ENCODE peak calls at places on chromosome X, in seven cellular contexts. Z is AG04450, G is HFF-Myc, E is OCI-LY7, D is progenitor cell of endocrine pancreas, O is neural crest cell, F is fibroblast of the aortic adventitia. S is an unnamed sample.
A peak's percentile ranks its signal among the peaks of the same experiment; 100 is the strongest.

GRCh38 chrX:118571829-118572228 is 76.2 kb downstream of the DOCK11 start:
- DNase-seq in Z (no peak), G (no peak), E (no peak), D (no peak), O (no peak), F (peak; percentile 44), S (no peak)

GRCh38 chrX:118761950-118762725 is 34.7 kb downstream of the IL13RA1 start:
- DNase-seq in Z (no peak), G (no peak), E (no peak), D (no peak), O (no peak), F (no peak), S (no peak)

GRCh38 chrX:69028006-69028760 is 137.1 kb downstream of the PJA1 start:
- DNase-seq in Z (no peak), G (no peak), E (peak; percentile 13), D (no peak), O (no peak), F (no peak), S (no peak)

GRCh38 chrX:124433186-124433585 is 86.8 kb downstream of the SH2D1A start:
- DNase-seq in Z (no peak), G (no peak), E (no peak), D (no peak), O (no peak), F (no peak), S (no peak)

GRCh38 chrX:1754077-1754476 is 139.2 kb downstream of the ASMT start:
- DNase-seq in Z (no peak), G (no peak), E (no peak), D (no peak), O (no peak), F (no peak), S (peak; percentile 40)

GRCh38 chrX:123860506-123860840 is 620 bp downstream of the XIAP start:
- DNase-seq in Z (no peak), G (no peak), E (peak; percentile 52), D (no peak), O (no peak), F (peak; percentile 50), S (peak; percentile 8)

GRCh38 chrX:23003121-23003520 is 3.4 kb downstream of the DDX53 start:
- DNase-seq in Z (no peak), G (no peak), E (no peak), D (no peak), O (no peak), F (peak; percentile 42), S (peak; percentile 43)

GRCh38 chrX:109826954-109827708 is 94.1 kb upstream of the ACSL4 start:
- DNase-seq in Z (peak; percentile 88), G (peak; percentile 50), E (no peak), D (no peak), O (no peak), F (peak; percentile 69), S (peak; percentile 80)

GRCh38 chrX:23784487-23785301 is 1.7 kb downstream of the SAT1 start:
- DNase-seq in Z (no peak), G (no peak), E (peak; percentile 63), D (no peak), O (no peak), F (peak; percentile 86), S (peak; percentile 84)

GRCh38 chrX:29948653-29949052 is 266.7 kb upstream of the MAGEB2 start:
- DNase-seq in Z (no peak), G (no peak), E (no peak), D (no peak), O (no peak), F (peak; percentile 2), S (no peak)

GRCh38 chrX:30489323-30489722 is 88.2 kb downstream of the TASL start:
- DNase-seq in Z (no peak), G (no peak), E (no peak), D (no peak), O (no peak), F (no peak), S (no peak)

GRCh38 chrX:143781103-143781502 is 60.6 kb upstream of the SPANXN2 start:
- DNase-seq in Z (no peak), G (no peak), E (no peak), D (no peak), O (no peak), F (no peak), S (no peak)

GRCh38 chrX:128436397-128437103 is 384.3 kb upstream of the ACTRT1 start:
- DNase-seq in Z (no peak), G (no peak), E (no peak), D (no peak), O (no peak), F (no peak), S (no peak)

GRCh38 chrX:8939344-8939743 is 94.6 kb downstream of the FAM9B start:
- DNase-seq in Z (no peak), G (no peak), E (no peak), D (no peak), O (no peak), F (no peak), S (no peak)

DNA sequence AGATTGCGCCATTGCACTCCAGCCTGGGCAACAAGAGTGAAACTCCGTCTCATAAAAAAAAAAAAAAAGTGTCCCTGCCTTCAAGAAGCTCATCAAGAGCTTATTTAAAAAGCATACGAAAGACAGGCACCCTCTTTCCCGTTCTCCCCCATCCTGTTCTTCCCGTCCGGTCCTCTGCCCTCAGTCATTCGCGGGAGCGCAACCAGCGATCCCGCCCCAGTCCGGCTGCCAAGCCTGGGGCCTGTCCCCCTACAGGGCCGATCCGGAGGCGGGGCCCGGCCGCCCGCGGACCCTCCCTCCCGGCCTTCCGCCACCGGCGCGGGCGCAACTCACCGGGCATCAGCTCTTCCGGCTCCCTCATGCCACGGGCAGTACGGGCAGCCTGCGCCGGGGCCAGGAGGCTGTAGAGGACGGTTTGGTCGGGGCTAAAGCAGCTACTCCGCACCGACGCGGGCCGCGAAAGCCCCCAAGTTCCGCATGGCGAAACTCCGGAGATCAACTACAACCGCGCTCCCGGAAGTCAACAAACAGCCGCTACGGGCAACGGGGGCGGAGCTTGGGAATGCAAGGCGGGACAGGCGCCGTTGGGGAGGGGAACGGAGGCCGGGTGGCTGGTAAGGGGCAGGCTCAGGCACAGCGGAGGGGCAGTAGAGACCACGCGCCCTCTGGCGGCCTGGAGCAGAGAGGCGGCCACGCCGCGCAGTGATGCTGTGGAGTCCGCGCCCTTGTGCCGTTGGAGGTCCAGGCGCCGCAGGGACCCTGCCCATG is at the start of gene RPGR:
- DNase-seq in Z (peak; percentile 70), G (peak; percentile 69), E (peak; percentile 89), D (peak; percentile 80), O (peak; percentile 83), F (peak; percentile 91), S (peak; percentile 90)
- TF ChIP-seq CTCF in Z (peak; percentile 77), G (peak; percentile 70), E (peak; percentile 75), D (peak; percentile 68), O (peak; percentile 73), F (peak; percentile 75), S (peak; percentile 83)

GRCh38 chrX:85288992-85289723 is 45.4 kb downstream of the ZNF711 start:
- DNase-seq in Z (no peak), G (no peak), E (no peak), D (no peak), O (no peak), F (no peak), S (no peak)
- TF ChIP-seq CTCF in Z (no peak), G (no peak), E (peak; percentile 50), D (no peak), O (no peak), F (no peak), S (peak; percentile 8)

GRCh38 chrX:76148753-76149152 is 24.1 kb upstream of the PBDC1 start:
- DNase-seq in Z (no peak), G (no peak), E (peak; percentile 60), D (no peak), O (peak; percentile 2), F (peak; percentile 49), S (peak; percentile 24)

GRCh38 chrX:76153221-76153620 is 19.6 kb upstream of the PBDC1 start:
- DNase-seq in Z (no peak), G (no peak), E (no peak), D (no peak), O (no peak), F (no peak), S (no peak)

GRCh38 chrX:76148011-76148665 is 24.7 kb upstream of the PBDC1 start:
- DNase-seq in Z (no peak), G (no peak), E (peak; percentile 34), D (no peak), O (no peak), F (peak; percentile 43), S (peak; percentile 0)
- TF ChIP-seq CTCF in Z (no peak), G (no peak), E (no peak), D (no peak), O (no peak), F (no peak), S (no peak)

GRCh38 chrX:14051416-14051815 is 21.7 kb upstream of the GEMIN8 start:
- DNase-seq in Z (no peak), G (no peak), E (no peak), D (no peak), O (no peak), F (no peak), S (no peak)
- TF ChIP-seq CTCF in Z (no peak), G (no peak), E (no peak), D (no peak), O (no peak), F (no peak), S (no peak)

GRCh38 chrX:102126863-102127262 is 1.4 kb downstream of the TCEAL2 start:
- DNase-seq in Z (no peak), G (no peak), E (no peak), D (no peak), O (no peak), F (no peak), S (no peak)

DNA sequence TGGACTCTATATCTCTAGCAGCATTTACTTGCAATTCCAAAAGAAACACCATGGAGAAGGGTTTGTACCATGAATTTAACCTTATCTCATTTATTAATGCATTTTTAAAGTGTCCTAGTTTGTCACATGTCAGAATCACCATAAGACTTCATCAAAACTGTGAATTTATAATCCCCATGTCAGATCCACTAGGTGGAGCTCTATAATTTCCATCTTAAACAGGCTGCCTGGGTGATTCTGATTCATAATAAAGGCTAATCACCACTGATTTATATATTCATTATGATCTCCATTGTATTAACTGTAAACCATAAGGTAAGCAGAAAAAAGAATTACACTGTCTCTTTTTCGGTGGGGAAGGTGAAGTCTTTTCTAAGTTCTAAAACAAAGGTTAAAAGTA is 4.0 kb downstream of the TCEAL2 start:
- DNase-seq in Z (no peak), G (no peak), E (peak; percentile 1), D (no peak), O (no peak), F (peak; percentile 11), S (no peak)
- TF ChIP-seq CTCF in Z (peak; percentile 31), G (peak; percentile 3), E (peak; percentile 69), D (peak; percentile 36), O (peak; percentile 49), F (peak; percentile 47), S (peak; percentile 63)

GRCh38 chrX:146454363-146454762 is 355.2 kb upstream of the CXorf51B start:
- DNase-seq in Z (no peak), G (no peak), E (no peak), D (no peak), O (no peak), F (no peak), S (no peak)

DNA sequence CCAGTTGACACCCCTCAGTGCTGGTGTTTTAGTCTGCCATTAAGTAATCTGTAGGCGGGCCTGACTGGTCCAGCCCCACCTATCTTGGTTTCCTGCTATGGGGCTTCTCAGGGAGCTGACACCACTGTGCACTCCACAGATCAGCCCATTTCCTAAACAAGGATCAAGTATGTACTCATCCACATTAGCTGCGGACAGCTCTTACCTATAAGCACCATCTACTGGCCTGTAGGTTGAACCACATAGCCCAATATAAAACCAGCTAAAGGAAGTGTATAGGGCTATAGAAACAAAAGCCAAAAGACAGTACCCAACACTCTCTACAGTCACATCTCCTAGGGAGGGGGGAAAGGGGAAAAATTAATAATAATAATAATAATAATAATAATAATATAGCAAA is 353.5 kb upstream of the CXorf51B start:
- DNase-seq in Z (no peak), G (no peak), E (no peak), D (no peak), O (no peak), F (no peak), S (no peak)
- TF ChIP-seq CTCF in Z (no peak), G (no peak), E (no peak), D (no peak), O (no peak), F (no peak), S (no peak)

S was measured in HFFc6.